ENCODE peak calls at places on chromosomes 13 and 19, in seven cellular contexts. E is spleen, W is epithelial cell of prostate, T is midbrain, N is HEK293T, X is heart left ventricle, D is esophagus squamous epithelium. J is an unnamed sample.

GRCh38 chr19:16795042-16795441 is 34.2 kb upstream of the SIN3B start:
- DNase-seq in T (no peak), X (no peak), W (no peak), E (no peak), D (no peak), N (no peak), J (no peak)

GRCh38 chr13:37868691-37869505 is 674 bp downstream of the TRPC4 start:
- DNase-seq in N (no peak), D (no peak), T (no peak), E (no peak), W (no peak), X (no peak), J (no peak)

GRCh38 chr19:33988601-33989000 is 183.7 kb upstream of the LSM14A start:
- DNase-seq in T (no peak), D (no peak), N (no peak), E (no peak), X (no peak), W (no peak), J (peak)

GRCh38 chr19:35291259-35291658 is 702 bp upstream of the MAG start:
- DNase-seq in T (no peak), D (no peak), X (no peak), W (no peak), N (no peak), E (no peak), J (no peak)

GRCh38 chr19:13001502-13002388 is 6.5 kb downstream of the NFIX start:
- DNase-seq in N (no peak), T (peak), W (no peak), X (peak), E (no peak), D (no peak), J (no peak)

GRCh38 chr19:33465834-33466233 is 55.8 kb downstream of the PEPD start:
- DNase-seq in T (no peak), N (no peak), X (no peak), W (no peak), D (no peak), E (no peak), J (no peak)

GRCh38 chr19:48271531-48272151 is 1.8 kb downstream of the ZNF114 start:
- DNase-seq in E (peak), D (no peak), W (no peak), X (peak), T (peak), N (no peak), J (no peak)

GRCh38 chr13:41708648-41709175 is 251.4 kb downstream of the RGCC start:
- DNase-seq in E (no peak), N (no peak), W (no peak), X (peak), T (no peak), D (no peak), J (no peak)

GRCh38 chr13:85586422-85586831 is 212.8 kb downstream of the SLITRK6 start:
- DNase-seq in D (no peak), N (no peak), T (no peak), X (no peak), E (no peak), W (peak), J (no peak)

GRCh38 chr19:38070573-38070972 is 153.4 kb downstream of the DPF1 start:
- DNase-seq in T (no peak), N (no peak), W (peak), E (no peak), X (no peak), D (no peak), J (peak)

GRCh38 chr19:18074192-18074591 is 12.5 kb downstream of the IL12RB1 start:
- DNase-seq in X (no peak), D (no peak), E (no peak), W (no peak), T (no peak), N (no peak), J (no peak)

GRCh38 chr13:27929868-27930267 is 10.1 kb downstream of the PDX1 start:
- DNase-seq in N (no peak), X (no peak), W (no peak), T (no peak), E (no peak), D (no peak), J (no peak)

GRCh38 chr13:75931116-75931515 is 295.0 kb downstream of the LMO7 start:
- DNase-seq in W (no peak), D (no peak), N (no peak), E (no peak), T (no peak), X (no peak), J (no peak)

GRCh38 chr19:1745589-1746031 is 7.7 kb upstream of the ONECUT3 start:
- DNase-seq in X (no peak), N (no peak), E (no peak), D (no peak), T (no peak), W (no peak), J (no peak)

GRCh38 chr13:44972956-44973581 is 16.2 kb downstream of the NUFIP1 start:
- DNase-seq in D (no peak), X (no peak), T (peak), E (no peak), N (peak), W (no peak), J (no peak)

GRCh38 chr19:53333071-53333465 is 481 bp upstream of the ZNF845 start:
- DNase-seq in E (peak), X (peak), T (peak), W (no peak), D (no peak), N (no peak), J (no peak)

GRCh38 chr13:114142640-114143490 is 10.4 kb upstream of the RASA3 start:
- DNase-seq in W (peak), X (peak), N (no peak), E (peak), D (no peak), T (no peak), J (no peak)

GRCh38 chr19:19866599-19867248 is 1.0 kb downstream of the ZNF253 start:
- DNase-seq in W (no peak), D (no peak), T (peak), X (no peak), N (no peak), E (peak), J (no peak)

GRCh38 chr19:14450168-14450874 is 17.2 kb downstream of the PKN1 start:
- DNase-seq in D (no peak), T (no peak), X (peak), W (no peak), N (peak), E (no peak), J (no peak)

GRCh38 chr13:105762096-105762495 is 773.4 kb downstream of the EFNB2 start:
- DNase-seq in X (no peak), D (no peak), N (no peak), T (no peak), E (no peak), W (no peak), J (no peak)

GRCh38 chr19:14091885-14092462 is 1.4 kb upstream of the SAMD1 start:
- DNase-seq in E (peak), X (no peak), N (no peak), D (no peak), T (no peak), W (no peak), J (no peak)